ENCODE peak calls at places on chromosome 13, in ten cellular contexts. V, M, E, Y, N, L, O, K, R and S are unnamed samples.

GRCh38 chr13:25375727-25376358 is 4.1 kb downstream of the ATP8A2 start:
- DNase-seq in V (peak), M (no peak), E (no peak), Y (peak), N (peak), L (no peak), O (no peak), K (peak), R (peak), S (peak)

GRCh38 chr13:24184855-24185254 is 24.3 kb downstream of the SPATA13 start:
- DNase-seq in V (no peak), M (no peak), E (no peak), Y (no peak), N (no peak), L (no peak), O (no peak), K (no peak), R (no peak), S (no peak)

GRCh38 chr13:80339841-80340642 is 884 bp downstream of the SPRY2 start:
- DNase-seq in V (peak), M (peak), E (no peak), Y (peak), N (peak), L (no peak), O (no peak), K (no peak), R (peak), S (no peak)

GRCh38 chr13:72144625-72145024 is 277.6 kb upstream of the DACH1 start:
- DNase-seq in V (no peak), M (no peak), E (no peak), Y (no peak), N (no peak), L (no peak), O (no peak), K (no peak), R (no peak), S (no peak)

GRCh38 chr13:101572456-101572855 is 120.0 kb downstream of the ITGBL1 start:
- DNase-seq in V (no peak), M (no peak), E (no peak), Y (no peak), N (no peak), L (no peak), O (no peak), K (no peak), R (no peak), S (no peak)

GRCh38 chr13:36345438-36346221 is 564 bp downstream of the SPART start:
- DNase-seq in V (peak), M (no peak), E (no peak), Y (no peak), N (peak), L (no peak), O (peak), K (peak), R (peak), S (peak)

GRCh38 chr13:107669356-107669755 is 546.0 kb downstream of the LIG4 start:
- DNase-seq in V (no peak), M (no peak), E (no peak), Y (no peak), N (no peak), L (no peak), O (no peak), K (peak), R (no peak), S (no peak)

GRCh38 chr13:94464771-94465170 is 14.7 kb downstream of the DCT start:
- DNase-seq in V (peak), M (no peak), E (no peak), Y (no peak), N (no peak), L (no peak), O (no peak), K (no peak), R (no peak), S (no peak)

GRCh38 chr13:107376393-107377085 is 808.6 kb upstream of the ARGLU1 start:
- DNase-seq in V (no peak), M (no peak), E (no peak), Y (no peak), N (peak), L (no peak), O (no peak), K (no peak), R (no peak), S (no peak)

GRCh38 chr13:94674609-94675348 is 37.6 kb downstream of the SOX21 start:
- DNase-seq in V (peak), M (no peak), E (peak), Y (peak), N (peak), L (no peak), O (peak), K (no peak), R (peak), S (peak)

GRCh38 chr13:36363464-36363863 is 17.3 kb upstream of the SPART start:
- DNase-seq in V (no peak), M (no peak), E (no peak), Y (no peak), N (no peak), L (no peak), O (no peak), K (no peak), R (no peak), S (no peak)

GRCh38 chr13:26425439-26426358 is 131.8 kb upstream of the WASF3 start:
- DNase-seq in V (no peak), M (no peak), E (no peak), Y (no peak), N (peak), L (no peak), O (no peak), K (no peak), R (no peak), S (no peak)

GRCh38 chr13:73681779-73682178 is 452.4 kb downstream of the KLF12 start:
- DNase-seq in V (no peak), M (no peak), E (no peak), Y (no peak), N (no peak), L (no peak), O (no peak), K (no peak), R (no peak), S (no peak)

GRCh38 chr13:23960566-23961156 is 63.4 kb upstream of the C1QTNF9B start:
- DNase-seq in V (no peak), M (no peak), E (no peak), Y (no peak), N (peak), L (no peak), O (no peak), K (no peak), R (peak), S (no peak)

GRCh38 chr13:23901365-23901764 is 4.1 kb upstream of the C1QTNF9B start:
- DNase-seq in V (no peak), M (peak), E (no peak), Y (no peak), N (no peak), L (no peak), O (no peak), K (no peak), R (no peak), S (no peak)

GRCh38 chr13:27797228-27797624 is 4.9 kb downstream of the GSX1 start:
- DNase-seq in V (no peak), M (no peak), E (no peak), Y (no peak), N (no peak), L (no peak), O (no peak), K (no peak), R (peak), S (no peak)

GRCh38 chr13:110424596-110425443 is 117.7 kb downstream of the COL4A2 start:
- DNase-seq in V (no peak), M (no peak), E (no peak), Y (no peak), N (no peak), L (no peak), O (no peak), K (no peak), R (no peak), S (no peak)

GRCh38 chr13:109844396-109844795 is 58.0 kb upstream of the IRS2 start:
- DNase-seq in V (no peak), M (no peak), E (no peak), Y (no peak), N (no peak), L (no peak), O (no peak), K (no peak), R (no peak), S (no peak)

GRCh38 chr13:78325585-78325984 is 277.8 kb downstream of the POU4F1 start:
- DNase-seq in V (no peak), M (no peak), E (no peak), Y (no peak), N (no peak), L (no peak), O (no peak), K (no peak), R (no peak), S (no peak)

GRCh38 chr13:114313061-114313860 is 1.0 kb upstream of the CHAMP1 start:
- DNase-seq in V (peak), M (no peak), E (no peak), Y (no peak), N (no peak), L (no peak), O (no peak), K (no peak), R (no peak), S (no peak)

GRCh38 chr13:95754069-95754468 is 77.1 kb downstream of the DNAJC3 start:
- DNase-seq in V (no peak), M (no peak), E (no peak), Y (no peak), N (no peak), L (no peak), O (no peak), K (no peak), R (no peak), S (no peak)

GRCh38 chr13:78607409-78608253 is 4.3 kb upstream of the POU4F1 start:
- DNase-seq in V (no peak), M (no peak), E (no peak), Y (no peak), N (no peak), L (no peak), O (no peak), K (no peak), R (no peak), S (no peak)

GRCh38 chr13:29810145-29810742 is 40.2 kb downstream of the UBL3 start:
- DNase-seq in V (no peak), M (no peak), E (no peak), Y (no peak), N (no peak), L (no peak), O (no peak), K (no peak), R (no peak), S (no peak)

GRCh38 chr13:40206241-40207109 is 460.0 kb downstream of the FOXO1 start:
- DNase-seq in V (peak), M (no peak), E (no peak), Y (peak), N (no peak), L (no peak), O (peak), K (no peak), R (no peak), S (no peak)

GRCh38 chr13:77306458-77306857 is 20.4 kb downstream of the MYCBP2 start:
- DNase-seq in V (no peak), M (no peak), E (no peak), Y (no peak), N (no peak), L (no peak), O (no peak), K (no peak), R (no peak), S (no peak)

GRCh38 chr13:40916207-40916998 is 102.7 kb downstream of the ELF1 start:
- DNase-seq in V (no peak), M (no peak), E (no peak), Y (no peak), N (no peak), L (no peak), O (no peak), K (no peak), R (no peak), S (no peak)

GRCh38 chr13:31947506-31947905 is 84.1 kb upstream of the FRY start:
- DNase-seq in V (no peak), M (no peak), E (no peak), Y (no peak), N (no peak), L (no peak), O (no peak), K (no peak), R (no peak), S (no peak)

GRCh38 chr13:45623516-45624090 is 8.1 kb upstream of the ERICH6B start:
- DNase-seq in V (no peak), M (no peak), E (no peak), Y (no peak), N (peak), L (no peak), O (no peak), K (no peak), R (no peak), S (no peak)

GRCh38 chr13:103101500-103101899 is 35.3 kb upstream of the SLC10A2 start:
- DNase-seq in V (no peak), M (no peak), E (no peak), Y (no peak), N (no peak), L (no peak), O (no peak), K (no peak), R (no peak), S (no peak)

GRCh38 chr13:46134961-46135522 is 30.2 kb upstream of the CPB2 start:
- DNase-seq in V (no peak), M (no peak), E (no peak), Y (no peak), N (peak), L (no peak), O (no peak), K (no peak), R (no peak), S (no peak)

GRCh38 chr13:85520445-85520844 is 278.8 kb downstream of the SLITRK6 start:
- DNase-seq in V (no peak), M (no peak), E (no peak), Y (no peak), N (no peak), L (no peak), O (no peak), K (no peak), R (no peak), S (no peak)